ENCODE peak calls at places on chromosomes 11 and 22, in four cellular contexts. G, I, J and B are unnamed samples.

GRCh38 chr11:96267490-96268010 is 75.4 kb downstream of the MAML2 start:
- DNase-seq in G (no peak), I (no peak), J (no peak), B (no peak)

GRCh38 chr11:34151916-34152845 is 46.8 kb downstream of the NAT10 start:
- DNase-seq in G (no peak), I (no peak), J (no peak), B (no peak)

GRCh38 chr22:47401976-47402770 is 639.7 kb downstream of the TBC1D22A start:
- DNase-seq in G (no peak), I (no peak), J (peak; percentile 66), B (no peak)

GRCh38 chr11:12245091-12245490 is 132.3 kb upstream of the PARVA start:
- DNase-seq in G (no peak), I (no peak), J (no peak), B (no peak)

GRCh38 chr22:32339190-32340012 is 18.3 kb upstream of the RFPL3 start:
- DNase-seq in G (no peak), I (no peak), J (no peak), B (no peak)

GRCh38 chr11:44167047-44167446 is 71.6 kb downstream of the EXT2 start:
- DNase-seq in G (no peak), I (no peak), J (no peak), B (no peak)

GRCh38 chr11:86589204-86589603 is 83.2 kb downstream of the ME3 start:
- DNase-seq in G (no peak), I (no peak), J (no peak), B (no peak)

GRCh38 chr22:47277511-47277910 is 515.1 kb downstream of the TBC1D22A start:
- DNase-seq in G (no peak), I (no peak), J (no peak), B (no peak)

GRCh38 chr11:28619870-28620540 is 511.8 kb downstream of the METTL15 start:
- DNase-seq in G (no peak), I (no peak), J (no peak), B (no peak)

DNA sequence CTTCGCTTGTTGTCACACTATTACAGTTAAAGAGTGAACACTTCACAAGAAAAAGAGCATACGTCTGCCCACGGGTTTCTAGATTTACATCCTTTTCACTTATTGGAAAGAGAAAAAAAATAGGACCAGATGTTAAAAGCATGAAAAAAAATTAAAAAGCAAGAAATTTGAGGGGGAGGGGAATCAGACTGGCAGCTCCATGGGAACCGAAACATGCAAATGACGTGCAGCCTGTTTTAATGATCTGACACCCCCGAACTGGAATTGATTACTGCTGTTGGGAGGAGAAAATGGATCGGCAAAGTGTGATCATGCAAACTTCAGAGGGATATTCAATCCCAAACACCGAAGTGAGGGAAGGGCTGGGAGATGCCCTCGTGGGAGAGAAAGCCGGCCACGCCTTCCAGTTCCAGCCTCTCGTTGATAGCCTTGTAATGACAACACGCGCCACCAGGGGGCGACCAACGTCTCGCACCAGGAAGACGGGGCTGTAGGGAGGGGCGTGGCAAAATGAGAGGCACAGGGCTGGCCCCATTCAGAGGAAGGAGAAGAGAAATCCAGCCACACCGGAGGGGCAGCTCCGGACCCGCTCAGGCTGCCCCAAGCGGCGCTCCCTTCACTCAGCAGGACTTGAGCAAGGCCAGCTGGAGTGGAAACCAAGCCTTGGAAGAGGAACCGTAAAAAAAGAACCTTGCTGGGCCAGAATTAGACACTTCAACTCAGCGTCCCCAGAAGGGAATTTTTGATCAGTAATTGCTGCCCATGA is 53.8 kb upstream of the SYT13 start:
- DNase-seq in G (peak; percentile 89), I (peak; percentile 90), J (peak; percentile 70), B (peak; percentile 96)
- TF ChIP-seq POLR2AphosphoS5 in G (peak; percentile 36), I (no peak), J (peak; percentile 24), B (peak; percentile 65)

GRCh38 chr11:78717031-78717430 is 142.4 kb upstream of the NARS2 start:
- DNase-seq in G (no peak), I (no peak), J (no peak), B (no peak)
- H3K4me3 ChIP-seq in G (no peak overlapping the region), I (no peak overlapping the region), J (no peak overlapping the region), B (no peak overlapping the region)

GRCh38 chr22:28706845-28707244 is 27.2 kb upstream of the TTC28 start:
- DNase-seq in G (no peak), I (no peak), J (no peak), B (no peak)

GRCh38 chr22:28711341-28711740 is 30.3 kb downstream of the CHEK2 start:
- DNase-seq in G (no peak), I (no peak), J (no peak), B (no peak)

GRCh38 chr22:28710889-28711285 is 30.7 kb downstream of the CHEK2 start:
- DNase-seq in G (no peak), I (peak; percentile 34), J (no peak), B (no peak)

GRCh38 chr22:28711820-28712777 is 29.5 kb downstream of the CHEK2 start:
- DNase-seq in G (no peak), I (no peak), J (peak; percentile 53), B (no peak)

DNA sequence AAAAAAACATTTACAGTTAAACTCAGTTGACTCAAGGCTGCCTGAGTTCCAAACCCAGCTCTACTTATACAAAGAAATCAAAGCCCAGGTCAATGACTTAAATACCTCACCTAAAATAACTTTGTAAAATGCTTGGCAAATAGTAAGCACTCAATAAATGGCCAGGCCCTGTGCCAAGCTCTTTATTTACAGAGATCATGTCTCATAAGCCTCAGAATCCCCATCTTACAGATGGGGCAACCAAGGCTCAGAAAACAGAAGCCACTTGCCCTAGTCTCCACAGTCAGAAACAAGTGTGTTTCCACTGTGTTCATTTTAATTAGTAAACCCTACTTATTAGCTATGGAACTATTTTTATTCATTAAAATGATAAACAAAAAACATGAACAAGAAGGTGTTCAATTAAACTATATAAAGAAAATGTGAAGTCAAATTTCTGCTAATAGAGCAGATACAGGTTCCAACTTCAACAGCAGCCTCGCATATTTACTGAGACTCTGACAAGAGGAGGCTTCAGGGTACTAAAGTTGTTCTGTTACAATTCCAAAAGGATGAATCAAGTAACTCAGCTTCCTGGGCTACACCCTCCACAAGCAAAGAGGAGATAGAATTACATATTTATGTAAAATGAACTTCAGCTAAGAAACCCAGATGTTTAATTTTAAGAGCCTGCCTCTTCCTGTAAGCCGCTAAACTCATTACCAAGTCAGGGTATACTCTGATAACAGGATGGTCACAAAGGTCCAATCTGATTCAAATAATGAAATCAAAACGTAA is 30.7 kb upstream of the TTC28 start:
- DNase-seq in G (no peak), I (peak; percentile 42), J (peak; percentile 50), B (no peak)
- H3K27ac ChIP-seq in G (no peak overlapping the region), I (peak overlapping the region; percentile 92), J (peak overlapping the region; percentile 92), B (peak overlapping the region; percentile 54)

GRCh38 chr22:25765016-25765367 is 23.0 kb downstream of the MYO18B start:
- DNase-seq in G (no peak), I (no peak), J (no peak), B (no peak)
- TF ChIP-seq POLR2AphosphoS5 in G (no peak), I (no peak), J (no peak), B (no peak)

GRCh38 chr11:7671347-7671746 is 2.0 kb downstream of the CYB5R2 start:
- DNase-seq in G (no peak), I (no peak), J (no peak), B (no peak)

GRCh38 chr11:7672960-7673723 is at the start of gene CYB5R2:
- DNase-seq in G (peak; percentile 13), I (peak; percentile 39), J (no peak), B (no peak)

GRCh38 chr11:7673724-7674434 is 579 bp upstream of the CYB5R2 start:
- DNase-seq in G (peak; percentile 29), I (peak; percentile 49), J (no peak), B (no peak)

GRCh38 chr11:7671807-7672206 is 1.5 kb downstream of the CYB5R2 start:
- DNase-seq in G (no peak), I (no peak), J (no peak), B (no peak)

DNA sequence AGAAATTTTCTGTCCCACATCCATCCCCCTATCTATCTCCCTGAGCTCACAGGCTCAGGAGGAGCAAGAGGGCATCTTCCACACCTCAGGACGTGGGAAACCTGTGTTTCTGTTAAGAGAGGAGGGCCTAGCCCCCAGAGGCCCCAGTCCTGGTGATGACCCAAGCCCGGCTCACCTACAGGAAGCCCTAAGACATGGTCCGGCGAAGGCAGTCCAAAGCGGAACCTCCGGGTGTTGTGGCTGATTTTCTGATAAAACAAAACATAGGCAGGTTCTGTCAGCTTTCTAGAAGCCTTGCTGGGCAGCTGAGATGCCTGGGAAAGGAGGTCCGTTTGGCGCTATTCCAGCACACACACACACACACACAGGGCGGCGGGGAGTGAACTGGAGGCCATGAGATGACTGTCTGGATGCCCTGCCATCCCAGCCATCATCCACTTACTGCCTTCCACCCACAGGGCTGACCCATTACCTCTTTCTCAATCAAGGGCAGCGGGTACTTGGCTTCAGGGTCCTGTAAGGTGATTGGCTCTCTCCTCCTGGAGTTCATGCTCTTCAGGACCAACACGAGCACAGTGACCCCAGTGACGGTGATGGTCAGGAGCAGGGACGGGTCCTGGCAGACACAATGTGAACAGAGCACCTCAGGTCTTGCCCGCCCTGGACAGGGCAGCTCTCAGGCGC is 882 bp downstream of the CYB5R2 start:
- DNase-seq in G (no peak), I (no peak), J (no peak), B (no peak)
- H3K4me3 ChIP-seq in G (peak overlapping the region; percentile 56), I (no peak overlapping the region), J (no peak overlapping the region), B (peak overlapping the region; percentile 56)

GRCh38 chr22:45127866-45128265 is 35.9 kb upstream of the NUP50 start:
- DNase-seq in G (no peak), I (no peak), J (no peak), B (no peak)

GRCh38 chr22:45129703-45130524 is 33.8 kb upstream of the NUP50 start:
- DNase-seq in G (no peak), I (no peak), J (no peak), B (peak; percentile 11)

GRCh38 chr22:45120931-45121330 is 42.8 kb upstream of the NUP50 start:
- DNase-seq in G (no peak), I (no peak), J (no peak), B (no peak)

GRCh38 chr22:45124176-45124857 is 39.4 kb upstream of the NUP50 start:
- DNase-seq in G (no peak), I (no peak), J (no peak), B (no peak)

DNA sequence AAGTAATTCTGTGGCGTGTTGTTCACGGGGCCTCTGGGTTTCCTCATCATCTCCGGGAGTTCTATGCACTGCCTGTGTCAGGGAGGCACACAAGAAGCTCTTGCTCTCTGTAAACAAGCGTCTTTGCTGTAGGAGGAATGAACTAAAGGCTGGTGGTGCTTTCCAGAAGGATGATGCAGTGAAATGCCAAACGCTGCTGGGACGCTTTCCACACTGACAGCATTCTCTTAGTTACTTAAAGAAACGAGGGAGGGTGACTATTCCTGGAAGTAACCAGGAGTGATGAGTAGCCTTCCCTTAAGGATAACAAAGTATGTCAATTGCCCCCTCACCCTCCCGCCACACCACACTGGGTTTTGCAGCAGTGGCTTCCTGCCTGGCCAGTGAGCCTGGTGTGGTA is 38.5 kb upstream of the NUP50 start:
- DNase-seq in G (no peak), I (no peak), J (no peak), B (no peak)
- H3K27ac ChIP-seq in G (no peak overlapping the region), I (no peak overlapping the region), J (no peak overlapping the region), B (no peak overlapping the region)

GRCh38 chr11:69654660-69655478 is 13.9 kb downstream of the CCND1 start:
- DNase-seq in G (no peak), I (no peak), J (no peak), B (no peak)
- TF ChIP-seq POLR2AphosphoS5 in G (peak; percentile 53), I (peak; percentile 9), J (peak; percentile 64), B (no peak)